ENCODE peak calls at places on chromosomes 13 and 19, in nine cellular contexts. W is A549; V is colonic mucosa; I is fibroblast of lung; G is heart left ventricle; B is CD8-positive, alpha-beta T cell; C is lung; D is neural progenitor cell; J is PC-3. K is an unnamed sample. For H3K4me1, the result is how much of the 10 kb centered on the place peaks cover.

GRCh38 chr13:38346764-38347163 is 2.9 kb upstream of the UFM1 start:
- DNase-seq in W (no peak), V (no peak), I (no peak), G (no peak), B (no peak), C (no peak), D (no peak), J (no peak), K (no peak)

GRCh38 chr19:7228935-7229541 is 65.2 kb downstream of the INSR start:
- DNase-seq in W (no peak), V (no peak), I (no peak), G (no peak), B (no peak), C (no peak), D (no peak), J (no peak), K (no peak)

GRCh38 chr19:49506575-49507105 is 5.8 kb upstream of the FCGRT start:
- DNase-seq in W (peak), V (peak), I (no peak), G (peak), B (peak), C (peak), D (peak), J (peak), K (peak)

GRCh38 chr19:4077800-4078683 is 11.3 kb upstream of the ZBTB7A start:
- DNase-seq in W (no peak), V (peak), I (no peak), G (peak), B (peak), C (no peak), D (no peak), J (peak), K (peak)

GRCh38 chr19:45809643-45810159 is 5.4 kb downstream of the RSPH6A start:
- DNase-seq in W (peak), V (no peak), I (peak), G (no peak), B (no peak), C (no peak), D (no peak), J (peak), K (peak)

GRCh38 chr13:61277877-61278276 is 137.8 kb downstream of the PCDH20 start:
- DNase-seq in W (no peak), V (no peak), I (no peak), G (no peak), B (no peak), C (no peak), D (no peak), J (no peak), K (no peak)

GRCh38 chr13:82636119-82636518 is 1246.2 kb downstream of the SLITRK1 start:
- DNase-seq in W (no peak), V (no peak), I (peak), G (no peak), B (no peak), C (no peak), D (no peak), J (peak), K (no peak)

GRCh38 chr13:75384881-75385707 is 96.9 kb downstream of the TBC1D4 start:
- DNase-seq in W (no peak), V (no peak), I (no peak), G (no peak), B (no peak), C (no peak), D (no peak), J (no peak), K (no peak)

GRCh38 chr19:4057913-4058695 is 8.6 kb downstream of the ZBTB7A start:
- DNase-seq in W (peak), V (peak), I (peak), G (peak), B (peak), C (peak), D (no peak), J (peak), K (peak)

GRCh38 chr13:77359171-77359570 is 32.3 kb upstream of the MYCBP2 start:
- DNase-seq in W (no peak), V (no peak), I (peak), G (no peak), B (no peak), C (no peak), D (no peak), J (peak), K (no peak)

GRCh38 chr19:15265849-15266248 is 33.6 kb upstream of the EPHX3 start:
- DNase-seq in W (no peak), V (peak), I (peak), G (peak), B (no peak), C (peak), D (no peak), J (peak), K (peak)

GRCh38 chr19:58554494-58555368 is at the start of gene CHMP2A:
- DNase-seq in W (peak), V (peak), I (peak), G (peak), B (peak), C (peak), D (peak), J (peak), K (peak)
- TF ChIP-seq CTCF in W (no peak), V (no peak), I (no peak), G (no peak), B (no peak), C (no peak), D (no peak), J (peak), K (no peak)

DNA sequence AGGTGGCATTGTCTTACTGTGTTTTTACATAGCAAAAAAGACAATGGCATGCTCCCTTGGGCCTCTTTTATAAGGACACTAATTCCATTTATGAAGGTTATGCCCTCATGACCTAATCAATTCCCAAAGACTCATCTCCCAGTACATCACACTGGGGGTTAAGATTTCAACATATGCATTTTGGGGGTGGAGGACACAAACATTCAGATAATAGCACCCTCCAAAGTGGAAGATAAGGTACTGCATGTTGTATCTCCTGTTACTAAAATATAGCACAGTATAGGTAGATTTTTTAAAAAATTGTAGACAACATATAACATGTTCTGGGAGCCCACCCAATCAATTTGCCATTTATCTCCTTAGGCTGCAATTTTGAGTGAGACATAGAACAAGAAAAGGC is 221.2 kb downstream of the LIG4 start:
- DNase-seq in W (no peak), V (no peak), I (no peak), G (no peak), B (no peak), C (no peak), D (no peak), J (no peak), K (no peak)
- H3K4me1 ChIP-seq in W (under half), V (under half), I (under half), G (under half), B (under half), C (under half), D (under half), J (under half), K (under half)

GRCh38 chr13:68748038-68748437 is 1359.6 kb upstream of the ATXN8OS start:
- DNase-seq in W (no peak), V (no peak), I (peak), G (no peak), B (no peak), C (no peak), D (no peak), J (peak), K (no peak)

GRCh38 chr13:68749801-68750200 is 1357.8 kb upstream of the ATXN8OS start:
- DNase-seq in W (no peak), V (no peak), I (peak), G (no peak), B (no peak), C (no peak), D (no peak), J (peak), K (no peak)

DNA sequence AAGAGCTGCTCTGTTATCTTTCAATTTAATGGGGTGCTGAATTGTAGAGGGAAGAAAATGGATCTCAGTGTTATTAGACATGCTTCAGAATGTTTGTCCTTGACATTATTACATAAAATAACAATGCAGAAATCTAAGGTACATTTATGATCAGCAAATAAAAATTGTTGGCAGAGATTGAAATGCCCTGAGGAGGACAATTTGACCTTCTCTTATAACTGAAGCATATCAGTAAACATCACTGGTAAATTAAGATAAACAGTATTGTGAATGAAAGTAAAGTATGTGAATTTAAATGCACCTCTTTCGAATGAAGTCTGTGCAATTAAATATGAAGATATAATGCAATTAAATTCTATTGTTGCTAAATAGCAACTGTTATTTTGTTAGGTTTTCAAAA is 1362.1 kb upstream of the ATXN8OS start:
- DNase-seq in W (no peak), V (no peak), I (no peak), G (no peak), B (no peak), C (no peak), D (no peak), J (peak), K (no peak)
- H3K27ac ChIP-seq in W (no peak), V (no peak), I (no peak), G (no peak), B (no peak), C (no peak), D (no peak), J (no peak), K (no peak)

GRCh38 chr13:41428155-41428554 is 29.2 kb upstream of the RGCC start:
- DNase-seq in W (no peak), V (peak), I (no peak), G (no peak), B (peak), C (no peak), D (peak), J (no peak), K (no peak)
- TF ChIP-seq CTCF in W (peak), V (no peak), I (peak), G (peak), B (peak), C (peak), D (peak), J (no peak), K (no peak)

GRCh38 chr13:21045101-21045500 is 16.3 kb downstream of the LATS2 start:
- DNase-seq in W (no peak), V (no peak), I (no peak), G (no peak), B (no peak), C (no peak), D (no peak), J (no peak), K (no peak)

GRCh38 chr13:21048901-21049655 is 12.3 kb downstream of the LATS2 start:
- DNase-seq in W (no peak), V (peak), I (no peak), G (no peak), B (no peak), C (no peak), D (no peak), J (no peak), K (peak)

GRCh38 chr13:21046203-21046602 is 15.2 kb downstream of the LATS2 start:
- DNase-seq in W (no peak), V (no peak), I (no peak), G (no peak), B (no peak), C (no peak), D (no peak), J (no peak), K (no peak)

GRCh38 chr13:21047087-21047486 is 14.3 kb downstream of the LATS2 start:
- DNase-seq in W (no peak), V (peak), I (no peak), G (no peak), B (no peak), C (no peak), D (no peak), J (no peak), K (no peak)

GRCh38 chr13:21047591-21048282 is 13.6 kb downstream of the LATS2 start:
- DNase-seq in W (no peak), V (peak), I (no peak), G (no peak), B (no peak), C (no peak), D (no peak), J (no peak), K (peak)
- H3K4me1 ChIP-seq in W (under half), V (under half), I (under half), G (half or more), B (under half), C (under half), D (under half), J (under half), K (half or more)